ENCODE peak calls at places on chromosomes 3 and 15, in four cellular contexts. Q is lower lobe of right lung, P is IMR-90, H is mucosa of descending colon. U is an unnamed sample.

GRCh38 chr3:186456636-186457265 is 87.4 kb downstream of the CRYGS start:
- DNase-seq in P (no peak), Q (no peak), H (no peak), U (no peak)

GRCh38 chr3:105822171-105823123 is 46.4 kb downstream of the CBLB start:
- DNase-seq in P (no peak), H (no peak), Q (no peak), U (no peak)

GRCh38 chr3:12891985-12892839 is 50.8 kb upstream of the RPL32 start:
- DNase-seq in P (peak), H (peak), Q (peak), U (peak)

GRCh38 chr15:78695046-78695671 is 54.1 kb upstream of the CHRNB4 start:
- DNase-seq in H (no peak), P (no peak), Q (no peak), U (no peak)

GRCh38 chr15:49155834-49156627 is 632 bp upstream of the COPS2 start:
- DNase-seq in Q (no peak), P (peak), H (peak), U (peak)

GRCh38 chr15:92029104-92029466 is 175.6 kb downstream of the SLCO3A1 start:
- DNase-seq in Q (no peak), P (no peak), H (no peak), U (peak)

GRCh38 chr3:66039590-66039887 is 821 bp upstream of the MAGI1 start:
- DNase-seq in P (no peak), Q (peak), H (peak), U (peak)

GRCh38 chr3:192636517-192637444 is 90.6 kb downstream of the FGF12 start:
- DNase-seq in H (no peak), Q (no peak), P (no peak), U (no peak)

GRCh38 chr3:13022348-13023250 is 50.6 kb downstream of the IQSEC1 start:
- DNase-seq in P (peak), Q (peak), H (no peak), U (peak)

GRCh38 chr15:67135494-67135893 is 70.1 kb downstream of the SMAD3 start:
- DNase-seq in Q (no peak), H (no peak), P (peak), U (peak)

GRCh38 chr3:101643861-101644613 is 32.9 kb downstream of the ZBTB11 start:
- DNase-seq in Q (no peak), H (peak), P (peak), U (peak)

GRCh38 chr15:81288040-81288439 is 35.9 kb downstream of the STARD5 start:
- DNase-seq in Q (no peak), H (no peak), P (no peak), U (no peak)

GRCh38 chr3:194023501-194024280 is 112.3 kb upstream of the HES1 start:
- DNase-seq in H (no peak), Q (no peak), P (no peak), U (peak)

GRCh38 chr3:119015942-119016341 is 18.7 kb downstream of the IGSF11 start:
- DNase-seq in H (no peak), P (no peak), Q (no peak), U (no peak)

GRCh38 chr3:190175490-190175889 is 54.8 kb upstream of the P3H2 start:
- DNase-seq in Q (no peak), H (no peak), P (peak), U (peak)

GRCh38 chr3:194640829-194641228 is 7.6 kb upstream of the TMEM44 start:
- DNase-seq in Q (no peak), P (peak), H (no peak), U (peak)

GRCh38 chr15:59688383-59688887 is 685 bp downstream of the BNIP2 start:
- DNase-seq in P (peak), H (no peak), Q (no peak), U (peak)

GRCh38 chr15:45393851-45394250 is 15.5 kb upstream of the GATM start:
- DNase-seq in P (no peak), H (no peak), Q (no peak), U (no peak)

GRCh38 chr3:123884258-123884831 is at the start of gene MYLK:
- DNase-seq in H (peak), Q (peak), P (peak), U (peak)

GRCh38 chr3:64134882-64135281 is 90.4 kb downstream of the PRICKLE2 start:
- DNase-seq in P (no peak), H (no peak), Q (no peak), U (no peak)

GRCh38 chr15:81820236-81820635 is 225.6 kb downstream of the MEX3B start:
- DNase-seq in Q (no peak), H (no peak), P (peak), U (no peak)

GRCh38 chr15:25862087-25862468 is 1.0 kb downstream of the ATP10A start:
- DNase-seq in H (no peak), Q (no peak), P (peak), U (no peak)

GRCh38 chr3:13581485-13582365 is 32.8 kb downstream of the FBLN2 start:
- DNase-seq in P (no peak), H (no peak), Q (no peak), U (no peak)

GRCh38 chr15:63483521-63484371 is 20.6 kb upstream of the USP3 start:
- DNase-seq in P (no peak), Q (peak), H (no peak), U (peak)

GRCh38 chr3:136819784-136820640 is 1.1 kb downstream of the SLC35G2 start:
- DNase-seq in Q (peak), H (peak), P (peak), U (peak)

GRCh38 chr15:101489633-101490407 is at the start of gene PCSK6:
- DNase-seq in P (no peak), Q (no peak), H (peak), U (no peak)

GRCh38 chr3:190505381-190506003 is 8.4 kb upstream of the IL1RAP start:
- DNase-seq in Q (no peak), P (no peak), H (no peak), U (no peak)

GRCh38 chr3:49140080-49140479 is 7.2 kb upstream of the LAMB2 start:
- DNase-seq in P (no peak), H (no peak), Q (no peak), U (no peak)

GRCh38 chr3:12120374-12121140 is 38.2 kb downstream of the TIMP4 start:
- DNase-seq in H (no peak), Q (no peak), P (no peak), U (no peak)

GRCh38 chr3:59425371-59425770 is 375.5 kb upstream of the CFAP20DC start:
- DNase-seq in P (peak), H (no peak), Q (no peak), U (peak)

GRCh38 chr3:146476094-146476740 is 6.9 kb upstream of the PLSCR2 start:
- DNase-seq in H (no peak), P (no peak), Q (no peak), U (no peak)

GRCh38 chr3:102179321-102180290 is 255.2 kb upstream of the ZPLD1 start:
- DNase-seq in H (peak), Q (no peak), P (peak), U (peak)

GRCh38 chr3:111666041-111666735 is 71.0 kb upstream of the ZBED2 start:
- DNase-seq in P (no peak), Q (no peak), H (no peak), U (no peak)

DNA sequence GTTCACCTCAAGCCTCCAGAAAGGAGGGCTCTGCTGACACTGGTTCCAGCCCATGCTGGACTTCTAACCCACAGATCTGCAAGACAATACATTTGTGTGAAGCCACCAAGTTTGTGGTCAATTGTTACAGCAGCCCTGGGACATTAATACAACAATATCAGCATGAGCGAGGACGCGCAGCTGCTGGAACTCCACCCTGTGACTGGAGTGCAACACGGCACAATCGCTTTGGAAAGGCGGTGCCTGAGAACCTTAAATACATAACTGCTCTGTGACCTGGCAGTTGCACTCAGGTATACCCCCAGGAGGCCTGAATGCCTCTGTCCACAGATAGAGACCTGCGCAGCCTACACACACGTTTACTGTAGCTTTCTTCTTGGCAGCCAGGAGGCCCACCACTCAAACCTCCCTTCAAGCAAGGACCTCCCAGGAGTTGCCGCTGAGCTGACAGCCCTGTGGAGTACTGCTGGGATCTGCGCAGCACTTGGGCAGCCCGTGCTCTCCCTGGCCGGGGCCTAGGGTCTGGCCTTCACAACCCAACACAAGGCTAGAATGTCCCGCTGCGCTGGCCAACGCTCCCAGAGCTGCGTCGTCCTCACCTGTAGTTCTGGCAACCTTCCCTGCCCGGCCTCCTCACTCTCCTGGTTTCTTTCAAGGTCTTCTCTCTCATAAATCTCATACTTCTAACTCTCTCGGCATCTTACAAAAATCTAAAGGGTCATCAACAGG is 8.3 kb downstream of the MRPS25 start:
- DNase-seq in Q (no peak), P (no peak), H (no peak), U (no peak)
- H3K4me3 ChIP-seq in Q (no peak), P (no peak), H (no peak), U (no peak)

DNA sequence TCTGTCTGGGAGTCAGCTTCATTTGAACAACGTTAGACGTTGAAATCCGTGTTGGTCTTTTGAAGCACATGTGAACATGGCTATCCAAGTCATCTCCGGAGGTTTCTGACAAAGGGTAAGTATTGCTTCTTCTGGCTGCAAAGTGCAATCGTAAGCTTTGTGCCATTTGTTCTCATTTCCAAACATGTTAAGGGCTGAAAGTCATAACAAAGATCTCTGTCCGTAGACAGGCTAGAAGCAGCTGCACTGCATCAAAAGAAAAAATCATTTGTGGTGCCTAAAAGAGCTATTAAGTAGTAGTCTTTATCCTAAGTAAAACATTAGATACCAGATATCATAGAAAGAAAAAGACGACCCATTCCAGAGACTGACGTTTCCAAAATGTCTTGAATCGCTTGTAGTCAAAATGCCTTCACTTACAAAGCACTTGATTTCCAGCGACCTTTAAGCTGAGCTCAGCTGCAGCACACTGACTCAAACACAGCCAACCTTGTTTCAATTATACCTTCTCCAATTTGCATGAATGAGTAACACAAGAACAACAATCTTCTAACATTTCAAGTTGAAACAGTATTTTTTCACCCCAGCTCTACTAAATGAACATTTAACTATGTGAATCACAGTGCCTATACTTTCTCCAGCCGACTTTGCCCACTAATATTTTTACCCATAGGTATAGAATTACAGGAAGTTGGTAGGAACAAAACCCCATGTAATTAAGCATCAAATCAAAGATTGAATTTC is 76.6 kb downstream of the NEDD4 start:
- DNase-seq in H (no peak), Q (no peak), P (peak), U (peak)
- TF ChIP-seq CTCF in H (no peak), Q (no peak), P (no peak), U (no peak)

GRCh38 chr15:83284563-83285283 is at the start of gene BNC1:
- DNase-seq in P (no peak), Q (no peak), H (no peak), U (peak)
- H3K4me3 ChIP-seq in P (peak), Q (peak), H (no peak), U (peak)

GRCh38 chr3:148600440-148600839 is 97.3 kb upstream of the AGTR1 start:
- DNase-seq in H (no peak), Q (no peak), P (no peak), U (no peak)
- TF ChIP-seq CTCF in H (no peak), Q (no peak), P (no peak), U (no peak)